ENCODE peak calls at places on chromosomes 3 and 15, in nine cellular contexts. N is transverse colon, H is neural progenitor cell, Q is fibroblast of the aortic adventitia, S is AG09309, X is GM06990, T is endodermal cell, Z is GM12865, P is psoas muscle. Y is an unnamed sample.

GRCh38 chr3:109257269-109257668 is 59.0 kb downstream of the DPPA2 start:
- DNase-seq in N (no peak), H (no peak), Q (peak), S (no peak), X (no peak), T (no peak), Z (no peak), P (no peak), Y (peak)

GRCh38 chr3:13662238-13662847 is 113.4 kb downstream of the FBLN2 start:
- DNase-seq in N (no peak), H (no peak), Q (no peak), S (no peak), X (no peak), T (no peak), Z (no peak), P (peak), Y (no peak)

GRCh38 chr3:78115983-78116382 is 1076.1 kb downstream of the ROBO2 start:
- DNase-seq in N (no peak), H (no peak), Q (no peak), S (no peak), X (no peak), T (no peak), Z (no peak), P (no peak), Y (no peak)

GRCh38 chr15:56243117-56243773 is 434 bp downstream of the RFX7 start:
- DNase-seq in N (peak), H (peak), Q (no peak), S (no peak), X (peak), T (peak), Z (peak), P (peak), Y (peak)

GRCh38 chr3:62134061-62134496 is 239.3 kb downstream of the FEZF2 start:
- DNase-seq in N (peak), H (no peak), Q (peak), S (no peak), X (no peak), T (no peak), Z (no peak), P (peak), Y (peak)

GRCh38 chr3:72896996-72897757 is 9.3 kb downstream of the GXYLT2 start:
- DNase-seq in N (no peak), H (no peak), Q (peak), S (peak), X (no peak), T (no peak), Z (no peak), P (no peak), Y (peak)

GRCh38 chr3:64214002-64214696 is 11.1 kb downstream of the PRICKLE2 start:
- DNase-seq in N (peak), H (no peak), Q (peak), S (no peak), X (no peak), T (no peak), Z (no peak), P (peak), Y (peak)

GRCh38 chr3:13347390-13347966 is 72.6 kb downstream of the NUP210 start:
- DNase-seq in N (no peak), H (peak), Q (no peak), S (no peak), X (no peak), T (peak), Z (no peak), P (no peak), Y (peak)

GRCh38 chr3:128994173-128994512 is 267 bp upstream of the CFAP92 start:
- DNase-seq in N (no peak), H (no peak), Q (no peak), S (no peak), X (no peak), T (no peak), Z (no peak), P (no peak), Y (no peak)

GRCh38 chr15:93202405-93202804 is 113.4 kb upstream of the RGMA start:
- DNase-seq in N (no peak), H (no peak), Q (no peak), S (no peak), X (no peak), T (no peak), Z (no peak), P (no peak), Y (no peak)

GRCh38 chr15:77714023-77714422 is 81.3 kb upstream of the LINGO1 start:
- DNase-seq in N (no peak), H (no peak), Q (no peak), S (no peak), X (no peak), T (no peak), Z (no peak), P (no peak), Y (no peak)

GRCh38 chr3:137764001-137764433 is at the start of gene SOX14:
- DNase-seq in N (peak), H (peak), Q (no peak), S (no peak), X (no peak), T (peak), Z (no peak), P (no peak), Y (no peak)

GRCh38 chr3:69012836-69013255 is 638 bp downstream of the EOGT start:
- DNase-seq in N (peak), H (peak), Q (peak), S (no peak), X (peak), T (peak), Z (peak), P (peak), Y (peak)

GRCh38 chr3:101193957-101194356 is 126.4 kb downstream of the IMPG2 start:
- DNase-seq in N (no peak), H (no peak), Q (peak), S (no peak), X (no peak), T (no peak), Z (no peak), P (no peak), Y (peak)

GRCh38 chr3:67000006-67000405 is 1.9 kb downstream of the KBTBD8 start:
- DNase-seq in N (no peak), H (no peak), Q (peak), S (no peak), X (peak), T (no peak), Z (peak), P (no peak), Y (peak)

GRCh38 chr3:166274996-166275395 is 437.8 kb upstream of the BCHE start:
- DNase-seq in N (no peak), H (no peak), Q (peak), S (no peak), X (no peak), T (no peak), Z (no peak), P (no peak), Y (no peak)

GRCh38 chr3:25367025-25367424 is 61.0 kb upstream of the RARB start:
- DNase-seq in N (no peak), H (no peak), Q (no peak), S (no peak), X (no peak), T (no peak), Z (no peak), P (no peak), Y (no peak)

GRCh38 chr15:95162967-95163531 is 931.7 kb downstream of the MCTP2 start:
- DNase-seq in N (no peak), H (no peak), Q (peak), S (peak), X (no peak), T (no peak), Z (no peak), P (no peak), Y (peak)

GRCh38 chr15:56587686-56588085 is 122.7 kb upstream of the MNS1 start:
- DNase-seq in N (no peak), H (no peak), Q (no peak), S (no peak), X (no peak), T (no peak), Z (no peak), P (no peak), Y (no peak)

GRCh38 chr3:152835311-152836102 is 576 bp downstream of the P2RY1 start:
- DNase-seq in N (peak), H (peak), Q (peak), S (no peak), X (no peak), T (peak), Z (peak), P (peak), Y (peak)

GRCh38 chr15:32688151-32688639 is 29.6 kb upstream of the GREM1 start:
- DNase-seq in N (no peak), H (no peak), Q (no peak), S (no peak), X (no peak), T (no peak), Z (no peak), P (no peak), Y (peak)

GRCh38 chr3:37372669-37373068 is 198.3 kb upstream of the LRRFIP2 start:
- DNase-seq in N (no peak), H (no peak), Q (no peak), S (no peak), X (no peak), T (no peak), Z (no peak), P (no peak), Y (no peak)

GRCh38 chr15:40367673-40368611 is 9.9 kb downstream of the DISP2 start:
- DNase-seq in N (peak), H (peak), Q (peak), S (peak), X (peak), T (peak), Z (peak), P (peak), Y (peak)
- H3K4me3 ChIP-seq in N (peak), H (peak), Q (peak), S (no peak), X (peak), T (no peak), Z (peak), P (peak), Y (peak)

DNA sequence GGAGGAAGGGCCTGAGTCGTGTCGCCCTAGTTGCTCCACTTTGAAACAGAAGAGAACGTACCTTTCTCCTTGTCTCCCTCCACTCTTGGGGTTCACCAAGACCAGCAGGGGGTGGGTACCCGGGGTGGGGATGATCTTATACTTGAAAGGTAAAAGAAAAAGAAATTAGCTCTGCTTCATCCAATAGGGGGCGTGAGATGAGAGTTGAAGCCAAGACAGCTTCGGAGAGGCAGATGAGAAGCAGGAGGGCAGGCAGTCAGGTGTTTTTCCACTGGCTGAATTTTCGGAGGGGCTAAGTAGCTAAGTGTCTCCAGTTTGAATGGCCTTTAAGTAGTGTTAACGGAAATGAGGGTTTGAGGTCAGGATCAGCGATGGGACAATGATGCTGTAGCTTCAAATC is 100.4 kb downstream of the DGKG start:
- DNase-seq in N (no peak), H (peak), Q (no peak), S (no peak), X (no peak), T (peak), Z (peak), P (no peak), Y (no peak)
- TF ChIP-seq CTCF in N (no peak), H (peak), Q (peak), S (peak), X (peak), T (peak), Z (peak), P (no peak), Y (peak)

GRCh38 chr3:193605876-193606275 is 12.9 kb downstream of the OPA1 start:
- DNase-seq in N (peak), H (peak), Q (peak), S (peak), X (no peak), T (peak), Z (peak), P (no peak), Y (peak)
- H3K4me3 ChIP-seq in N (no peak), H (no peak), Q (no peak), S (no peak), X (no peak), T (no peak), Z (no peak), P (no peak), Y (no peak)

GRCh38 chr15:99385865-99386264 is 134.6 kb downstream of the LRRC28 start:
- DNase-seq in N (peak), H (no peak), Q (peak), S (no peak), X (no peak), T (no peak), Z (no peak), P (peak), Y (peak)

GRCh38 chr15:99393641-99394040 is 142.4 kb downstream of the LRRC28 start:
- DNase-seq in N (no peak), H (no peak), Q (no peak), S (no peak), X (no peak), T (no peak), Z (no peak), P (no peak), Y (no peak)

GRCh38 chr15:99387769-99388168 is 136.5 kb downstream of the LRRC28 start:
- DNase-seq in N (no peak), H (no peak), Q (no peak), S (no peak), X (no peak), T (no peak), Z (no peak), P (no peak), Y (no peak)

GRCh38 chr15:99386429-99386828 is 135.1 kb downstream of the LRRC28 start:
- DNase-seq in N (no peak), H (no peak), Q (no peak), S (no peak), X (no peak), T (no peak), Z (no peak), P (no peak), Y (no peak)

GRCh38 chr15:99390667-99391066 is 139.4 kb downstream of the LRRC28 start:
- DNase-seq in N (no peak), H (peak), Q (no peak), S (no peak), X (no peak), T (peak), Z (no peak), P (no peak), Y (no peak)
- TF ChIP-seq CTCF in N (no peak), H (peak), Q (no peak), S (no peak), X (no peak), T (peak), Z (no peak), P (no peak), Y (no peak)

GRCh38 chr3:4981160-4981687 is 2.0 kb downstream of the BHLHE40 start:
- DNase-seq in N (no peak), H (no peak), Q (peak), S (no peak), X (no peak), T (no peak), Z (no peak), P (no peak), Y (peak)

GRCh38 chr3:4983739-4984510 is 4.7 kb downstream of the BHLHE40 start:
- DNase-seq in N (peak), H (peak), Q (peak), S (peak), X (peak), T (peak), Z (peak), P (peak), Y (peak)

GRCh38 chr3:4984511-4984864 is 5.3 kb downstream of the BHLHE40 start:
- DNase-seq in N (no peak), H (no peak), Q (peak), S (no peak), X (no peak), T (no peak), Z (no peak), P (no peak), Y (peak)

GRCh38 chr3:4981688-4982494 is 2.7 kb downstream of the BHLHE40 start:
- DNase-seq in N (no peak), H (no peak), Q (peak), S (no peak), X (no peak), T (no peak), Z (no peak), P (no peak), Y (peak)

GRCh38 chr3:4982773-4983738 is 3.8 kb downstream of the BHLHE40 start:
- DNase-seq in N (no peak), H (no peak), Q (peak), S (no peak), X (no peak), T (peak), Z (no peak), P (no peak), Y (no peak)
- H3K4me3 ChIP-seq in N (peak), H (no peak), Q (peak), S (peak), X (peak), T (peak), Z (peak), P (peak), Y (peak)

DNA sequence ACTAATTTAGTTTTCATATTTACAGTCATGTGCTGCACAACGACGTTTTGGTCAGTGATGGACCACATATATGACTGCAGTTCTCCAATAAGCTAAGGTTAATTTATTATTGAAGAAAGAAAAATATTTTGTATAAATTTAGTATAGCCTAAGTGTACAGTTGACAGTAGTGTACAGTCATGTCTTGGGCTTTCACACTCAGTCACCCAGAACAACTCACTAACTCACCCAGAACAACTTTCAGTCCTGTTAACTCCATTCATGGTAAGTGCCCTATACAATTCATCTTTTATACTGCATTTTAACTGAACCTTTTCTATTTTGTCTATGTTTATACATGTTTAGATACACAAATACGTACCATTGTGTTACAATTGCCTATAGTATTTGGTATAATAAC is 3.8 kb upstream of the GABRR3 start:
- DNase-seq in N (no peak), H (no peak), Q (no peak), S (no peak), X (no peak), T (no peak), Z (no peak), P (no peak), Y (no peak)
- TF ChIP-seq CTCF in N (no peak), H (no peak), Q (no peak), S (no peak), X (no peak), T (no peak), Z (no peak), P (no peak), Y (no peak)